ENCODE peak calls at places on chromosomes 3 and 15, in eight cellular contexts. One of them, this sample, is unnamed.

GRCh38 chr3:47291158-47291753 is 8.5 kb downstream of the KLHL18 start:
- DNase-seq in DND-41: no peak
- DNase-seq in GM13977: no peak
- DNase-seq in tibial artery: no peak
- DNase-seq in gastrocnemius medialis: no peak
- DNase-seq in ascending aorta: no peak
- DNase-seq in Calu3: no peak
- DNase-seq in RWPE2: no peak
- DNase-seq in this sample: no peak

GRCh38 chr3:196339493-196340254 is 1.5 kb upstream of the TM4SF19 start:
- DNase-seq in GM13977: no peak
- DNase-seq in tibial artery: no peak
- DNase-seq in DND-41: no peak
- DNase-seq in ascending aorta: no peak
- DNase-seq in gastrocnemius medialis: no peak
- DNase-seq in RWPE2: no peak
- DNase-seq in Calu3: peak
- DNase-seq in this sample: no peak

GRCh38 chr3:32733631-32734229 is 48.7 kb downstream of the CNOT10 start:
- DNase-seq in DND-41: no peak
- DNase-seq in Calu3: no peak
- DNase-seq in RWPE2: no peak
- DNase-seq in gastrocnemius medialis: no peak
- DNase-seq in tibial artery: no peak
- DNase-seq in GM13977: peak
- DNase-seq in ascending aorta: no peak
- DNase-seq in this sample: no peak

GRCh38 chr15:37181339-37181738 is 81.0 kb upstream of the MEIS2 start:
- DNase-seq in DND-41: no peak
- DNase-seq in tibial artery: no peak
- DNase-seq in RWPE2: no peak
- DNase-seq in GM13977: no peak
- DNase-seq in gastrocnemius medialis: no peak
- DNase-seq in Calu3: no peak
- DNase-seq in ascending aorta: no peak
- DNase-seq in this sample: no peak

GRCh38 chr15:65576669-65577068 is 34.3 kb downstream of the INTS14 start:
- DNase-seq in tibial artery: no peak
- DNase-seq in gastrocnemius medialis: no peak
- DNase-seq in DND-41: no peak
- DNase-seq in ascending aorta: no peak
- DNase-seq in RWPE2: no peak
- DNase-seq in Calu3: no peak
- DNase-seq in GM13977: no peak
- DNase-seq in this sample: no peak

GRCh38 chr3:186166036-186166435 is 57.1 kb upstream of the ETV5 start:
- DNase-seq in DND-41: no peak
- DNase-seq in gastrocnemius medialis: no peak
- DNase-seq in Calu3: no peak
- DNase-seq in RWPE2: no peak
- DNase-seq in ascending aorta: no peak
- DNase-seq in GM13977: no peak
- DNase-seq in tibial artery: no peak
- DNase-seq in this sample: no peak

GRCh38 chr15:71335591-71335990 is 220.3 kb downstream of the THSD4 start:
- DNase-seq in gastrocnemius medialis: no peak
- DNase-seq in DND-41: no peak
- DNase-seq in ascending aorta: no peak
- DNase-seq in RWPE2: no peak
- DNase-seq in Calu3: no peak
- DNase-seq in tibial artery: no peak
- DNase-seq in GM13977: no peak
- DNase-seq in this sample: no peak

GRCh38 chr3:11596387-11596786 is 47.3 kb downstream of the VGLL4 start:
- DNase-seq in DND-41: no peak
- DNase-seq in Calu3: no peak
- DNase-seq in tibial artery: no peak
- DNase-seq in GM13977: no peak
- DNase-seq in ascending aorta: no peak
- DNase-seq in gastrocnemius medialis: no peak
- DNase-seq in RWPE2: no peak
- DNase-seq in this sample: no peak

GRCh38 chr3:138397983-138398382 is 36.4 kb upstream of the ESYT3 start:
- DNase-seq in RWPE2: no peak
- DNase-seq in GM13977: peak
- DNase-seq in DND-41: no peak
- DNase-seq in tibial artery: no peak
- DNase-seq in Calu3: no peak
- DNase-seq in gastrocnemius medialis: no peak
- DNase-seq in ascending aorta: no peak
- DNase-seq in this sample: no peak

GRCh38 chr3:58824285-58824684 is 157.7 kb upstream of the FAM3D start:
- DNase-seq in DND-41: peak
- DNase-seq in ascending aorta: no peak
- DNase-seq in tibial artery: no peak
- DNase-seq in gastrocnemius medialis: no peak
- DNase-seq in RWPE2: no peak
- DNase-seq in Calu3: peak
- DNase-seq in GM13977: peak
- DNase-seq in this sample: no peak

GRCh38 chr15:76312540-76313174 is 1.4 kb upstream of the ETFA start:
- DNase-seq in RWPE2: no peak
- DNase-seq in Calu3: peak
- DNase-seq in ascending aorta: no peak
- DNase-seq in DND-41: no peak
- DNase-seq in gastrocnemius medialis: no peak
- DNase-seq in tibial artery: no peak
- DNase-seq in GM13977: no peak
- DNase-seq in this sample: no peak

GRCh38 chr15:63469190-63469589 is 35.2 kb upstream of the USP3 start:
- DNase-seq in DND-41: no peak
- DNase-seq in RWPE2: no peak
- DNase-seq in tibial artery: no peak
- DNase-seq in GM13977: no peak
- DNase-seq in gastrocnemius medialis: no peak
- DNase-seq in ascending aorta: no peak
- DNase-seq in Calu3: no peak
- DNase-seq in this sample: no peak

GRCh38 chr3:170953736-170954135 is 45.3 kb upstream of the EIF5A2 start:
- DNase-seq in gastrocnemius medialis: no peak
- DNase-seq in tibial artery: no peak
- DNase-seq in ascending aorta: no peak
- DNase-seq in DND-41: no peak
- DNase-seq in Calu3: no peak
- DNase-seq in GM13977: no peak
- DNase-seq in RWPE2: no peak
- DNase-seq in this sample: no peak

GRCh38 chr3:123949606-123950005 is 11.4 kb downstream of the CCDC14 start:
- DNase-seq in gastrocnemius medialis: no peak
- DNase-seq in GM13977: no peak
- DNase-seq in tibial artery: no peak
- DNase-seq in Calu3: no peak
- DNase-seq in ascending aorta: no peak
- DNase-seq in DND-41: no peak
- DNase-seq in RWPE2: no peak
- DNase-seq in this sample: no peak

GRCh38 chr3:182618981-182619591 is 174.2 kb upstream of the ATP11B start:
- DNase-seq in ascending aorta: no peak
- DNase-seq in RWPE2: peak
- DNase-seq in tibial artery: no peak
- DNase-seq in gastrocnemius medialis: no peak
- DNase-seq in DND-41: no peak
- DNase-seq in Calu3: peak
- DNase-seq in GM13977: no peak
- DNase-seq in this sample: no peak

GRCh38 chr3:153209596-153209995 is 47.6 kb downstream of the RAP2B start:
- DNase-seq in DND-41: no peak
- DNase-seq in ascending aorta: peak
- DNase-seq in GM13977: no peak
- DNase-seq in RWPE2: peak
- DNase-seq in gastrocnemius medialis: no peak
- DNase-seq in tibial artery: peak
- DNase-seq in Calu3: peak
- DNase-seq in this sample: no peak

GRCh38 chr3:188037116-188037718 is 116.7 kb upstream of the LPP start:
- DNase-seq in tibial artery: no peak
- DNase-seq in Calu3: peak
- DNase-seq in ascending aorta: no peak
- DNase-seq in DND-41: no peak
- DNase-seq in RWPE2: no peak
- DNase-seq in GM13977: no peak
- DNase-seq in gastrocnemius medialis: no peak
- DNase-seq in this sample: no peak

GRCh38 chr3:129627350-129628168 is 21.1 kb upstream of the PLXND1 start:
- DNase-seq in tibial artery: peak
- DNase-seq in DND-41: peak
- DNase-seq in ascending aorta: no peak
- DNase-seq in RWPE2: peak
- DNase-seq in gastrocnemius medialis: peak
- DNase-seq in Calu3: peak
- DNase-seq in GM13977: peak
- DNase-seq in this sample: peak

GRCh38 chr3:129623447-129624118 is 17.1 kb upstream of the PLXND1 start:
- DNase-seq in ascending aorta: no peak
- DNase-seq in DND-41: no peak
- DNase-seq in tibial artery: no peak
- DNase-seq in GM13977: no peak
- DNase-seq in RWPE2: no peak
- DNase-seq in gastrocnemius medialis: peak
- DNase-seq in Calu3: no peak
- DNase-seq in this sample: no peak

GRCh38 chr3:129624347-129625070 is 18.0 kb upstream of the PLXND1 start:
- DNase-seq in Calu3: no peak
- DNase-seq in RWPE2: no peak
- DNase-seq in gastrocnemius medialis: no peak
- DNase-seq in GM13977: no peak
- DNase-seq in ascending aorta: no peak
- DNase-seq in DND-41: no peak
- DNase-seq in tibial artery: no peak
- DNase-seq in this sample: peak

GRCh38 chr3:129626744-129627349 is 20.4 kb upstream of the PLXND1 start:
- DNase-seq in ascending aorta: peak
- DNase-seq in Calu3: peak
- DNase-seq in GM13977: peak
- DNase-seq in tibial artery: peak
- DNase-seq in RWPE2: peak
- DNase-seq in DND-41: no peak
- DNase-seq in gastrocnemius medialis: peak
- DNase-seq in this sample: peak

DNA sequence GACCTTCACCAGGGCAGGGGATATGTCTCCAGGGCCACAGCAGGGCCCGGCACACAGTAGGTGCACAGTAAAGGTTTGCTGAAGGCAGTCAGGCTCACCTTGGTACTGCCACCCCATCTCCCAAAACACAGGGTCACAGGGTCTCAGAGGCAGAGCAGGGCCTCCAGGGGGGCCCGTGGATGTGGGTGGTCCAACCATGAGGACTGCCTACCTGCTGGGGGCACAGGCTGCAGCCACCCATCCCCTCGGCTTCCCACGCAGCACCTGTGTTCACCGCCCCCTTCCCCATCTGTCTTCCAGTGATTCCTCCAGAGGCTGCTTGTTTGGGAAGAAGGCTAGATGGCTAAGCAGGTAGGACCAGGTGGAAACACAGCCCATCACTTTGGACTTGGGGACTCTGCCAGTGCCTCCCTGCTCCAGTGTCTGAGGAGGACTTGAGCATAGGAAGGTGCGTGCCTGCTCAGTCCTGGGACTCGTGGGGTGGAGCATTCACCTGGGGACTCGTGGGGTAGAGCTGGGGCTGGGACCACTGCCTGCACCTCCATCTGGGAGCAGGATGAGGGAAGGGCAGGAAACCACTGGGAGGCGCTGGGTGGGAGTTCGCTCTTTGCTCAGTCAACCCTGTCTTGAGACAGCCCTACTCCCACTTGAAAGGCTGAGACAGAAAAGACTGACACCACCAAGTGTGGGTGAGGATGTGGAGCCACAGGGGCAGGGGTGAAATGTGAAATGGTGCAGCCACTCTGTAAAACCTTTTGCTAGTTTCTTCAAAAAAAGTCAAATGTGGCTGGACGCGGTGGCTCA is 18.8 kb upstream of the PLXND1 start:
- DNase-seq in ascending aorta: no peak
- DNase-seq in gastrocnemius medialis: no peak
- DNase-seq in tibial artery: no peak
- DNase-seq in Calu3: no peak
- DNase-seq in RWPE2: no peak
- DNase-seq in GM13977: peak
- DNase-seq in DND-41: no peak
- DNase-seq in this sample: peak
- TF ChIP-seq CTCF in ascending aorta: no peak
- TF ChIP-seq CTCF in gastrocnemius medialis: no peak
- TF ChIP-seq CTCF in tibial artery: no peak
- TF ChIP-seq CTCF in Calu3: peak
- TF ChIP-seq CTCF in RWPE2: peak
- TF ChIP-seq CTCF in GM13977: peak
- TF ChIP-seq CTCF in DND-41: peak
- TF ChIP-seq CTCF in this sample: peak

GRCh38 chr3:65334045-65334665 is 646.4 kb upstream of the ADAMTS9 start:
- DNase-seq in gastrocnemius medialis: no peak
- DNase-seq in GM13977: no peak
- DNase-seq in DND-41: no peak
- DNase-seq in ascending aorta: no peak
- DNase-seq in tibial artery: no peak
- DNase-seq in RWPE2: no peak
- DNase-seq in Calu3: peak
- DNase-seq in this sample: no peak
- TF ChIP-seq CTCF in gastrocnemius medialis: no peak
- TF ChIP-seq CTCF in GM13977: no peak
- TF ChIP-seq CTCF in DND-41: peak
- TF ChIP-seq CTCF in ascending aorta: no peak
- TF ChIP-seq CTCF in tibial artery: no peak
- TF ChIP-seq CTCF in RWPE2: no peak
- TF ChIP-seq CTCF in Calu3: no peak
- TF ChIP-seq CTCF in this sample: peak

DNA sequence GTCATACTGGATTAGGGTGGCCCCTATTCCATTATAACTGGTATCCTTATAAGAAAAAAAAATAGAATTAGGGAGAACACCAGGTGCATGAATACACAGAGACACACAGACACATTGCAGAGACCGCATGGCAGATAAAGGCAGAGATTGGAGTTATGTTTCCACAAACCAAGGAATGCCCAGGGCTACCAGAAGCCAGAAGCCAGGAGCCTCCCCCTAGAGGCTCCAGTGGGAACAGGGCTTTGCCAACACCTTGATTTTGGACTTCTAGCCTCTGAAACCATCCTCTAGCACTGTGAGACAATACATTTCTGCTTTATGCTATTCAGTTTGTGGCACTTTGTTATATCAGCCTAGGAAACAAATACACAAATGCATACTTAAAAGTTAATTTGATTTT is 10.4 kb downstream of the GOLM2 start:
- DNase-seq in gastrocnemius medialis: no peak
- DNase-seq in tibial artery: no peak
- DNase-seq in RWPE2: no peak
- DNase-seq in Calu3: no peak
- DNase-seq in DND-41: no peak
- DNase-seq in GM13977: no peak
- DNase-seq in ascending aorta: no peak
- DNase-seq in this sample: no peak
- TF ChIP-seq CTCF in gastrocnemius medialis: no peak
- TF ChIP-seq CTCF in tibial artery: no peak
- TF ChIP-seq CTCF in RWPE2: peak
- TF ChIP-seq CTCF in Calu3: no peak
- TF ChIP-seq CTCF in DND-41: peak
- TF ChIP-seq CTCF in GM13977: peak
- TF ChIP-seq CTCF in ascending aorta: no peak
- TF ChIP-seq CTCF in this sample: peak

GRCh38 chr3:151379083-151379734 is 5.3 kb downstream of the P2RY12 start:
- DNase-seq in RWPE2: no peak
- DNase-seq in tibial artery: peak
- DNase-seq in DND-41: peak
- DNase-seq in gastrocnemius medialis: no peak
- DNase-seq in ascending aorta: no peak
- DNase-seq in Calu3: peak
- DNase-seq in GM13977: no peak
- DNase-seq in this sample: no peak
- TF ChIP-seq CTCF in RWPE2: peak
- TF ChIP-seq CTCF in tibial artery: peak
- TF ChIP-seq CTCF in DND-41: peak
- TF ChIP-seq CTCF in gastrocnemius medialis: no peak
- TF ChIP-seq CTCF in ascending aorta: peak
- TF ChIP-seq CTCF in Calu3: peak
- TF ChIP-seq CTCF in GM13977: peak
- TF ChIP-seq CTCF in this sample: peak

This sample was measured in chondrocyte.